ENCODE peak calls at places on chromosomes 12 and 14, in five cellular contexts. One of them, this sample, is unnamed.

GRCh38 chr14:65109357-65109756 is 7.0 kb upstream of the MAX start:
- DNase-seq in nephron progenitor cell: no peak
- DNase-seq in stomach: no peak
- DNase-seq in AG04449: no peak
- DNase-seq in Calu3: no peak
- DNase-seq in this sample: no peak

GRCh38 chr12:93773122-93773871 is 96.1 kb downstream of the CRADD start:
- DNase-seq in nephron progenitor cell: no peak
- DNase-seq in stomach: no peak
- DNase-seq in AG04449: no peak
- DNase-seq in Calu3: no peak
- DNase-seq in this sample: no peak

GRCh38 chr12:80553316-80553715 is 109.3 kb downstream of the PTPRQ start:
- DNase-seq in nephron progenitor cell: no peak
- DNase-seq in stomach: no peak
- DNase-seq in AG04449: peak; percentile 73
- DNase-seq in Calu3: no peak
- DNase-seq in this sample: no peak

GRCh38 chr14:79602742-79603141 is 608.6 kb downstream of the DIO2 start:
- DNase-seq in nephron progenitor cell: no peak
- DNase-seq in stomach: no peak
- DNase-seq in AG04449: no peak
- DNase-seq in Calu3: no peak
- DNase-seq in this sample: no peak

GRCh38 chr12:32025906-32026305 is 66.7 kb downstream of the RESF1 start:
- DNase-seq in nephron progenitor cell: no peak
- DNase-seq in stomach: no peak
- DNase-seq in AG04449: no peak
- DNase-seq in Calu3: no peak
- DNase-seq in this sample: no peak

GRCh38 chr12:62190921-62191746 is 69.1 kb upstream of the USP15 start:
- DNase-seq in nephron progenitor cell: peak; percentile 46
- DNase-seq in stomach: no peak
- DNase-seq in AG04449: no peak
- DNase-seq in Calu3: peak; percentile 40
- DNase-seq in this sample: peak; percentile 49

GRCh38 chr14:90399541-90400444 is 3.0 kb downstream of the CALM1 start:
- DNase-seq in nephron progenitor cell: peak; percentile 85
- DNase-seq in stomach: peak; percentile 93
- DNase-seq in AG04449: no peak
- DNase-seq in Calu3: peak; percentile 86
- DNase-seq in this sample: peak; percentile 87

GRCh38 chr14:63717704-63718103 is 10.2 kb downstream of the SGPP1 start:
- DNase-seq in nephron progenitor cell: no peak
- DNase-seq in stomach: no peak
- DNase-seq in AG04449: no peak
- DNase-seq in Calu3: no peak
- DNase-seq in this sample: no peak

GRCh38 chr12:9636807-9637206 is 29.1 kb upstream of the KLRB1 start:
- DNase-seq in nephron progenitor cell: no peak
- DNase-seq in stomach: no peak
- DNase-seq in AG04449: no peak
- DNase-seq in Calu3: no peak
- DNase-seq in this sample: no peak

GRCh38 chr12:55720894-55721444 is 776 bp downstream of the RDH5 start:
- DNase-seq in nephron progenitor cell: no peak
- DNase-seq in stomach: peak; percentile 85
- DNase-seq in AG04449: no peak
- DNase-seq in Calu3: peak; percentile 88
- DNase-seq in this sample: no peak

GRCh38 chr12:127054531-127054930 is 1212.4 kb upstream of the TMEM132C start:
- DNase-seq in nephron progenitor cell: no peak
- DNase-seq in stomach: no peak
- DNase-seq in AG04449: peak; percentile 33
- DNase-seq in Calu3: no peak
- DNase-seq in this sample: no peak

GRCh38 chr12:121095544-121096198 is 37.0 kb upstream of the P2RX7 start:
- DNase-seq in nephron progenitor cell: peak; percentile 88
- DNase-seq in stomach: peak; percentile 78
- DNase-seq in AG04449: no peak
- DNase-seq in Calu3: peak; percentile 85
- DNase-seq in this sample: peak; percentile 80

GRCh38 chr12:86681062-86681461 is 424.9 kb upstream of the MGAT4C start:
- DNase-seq in nephron progenitor cell: no peak
- DNase-seq in stomach: no peak
- DNase-seq in AG04449: no peak
- DNase-seq in Calu3: no peak
- DNase-seq in this sample: no peak

GRCh38 chr14:71181215-71182003 is 274.1 kb downstream of the PCNX1 start:
- DNase-seq in nephron progenitor cell: no peak
- DNase-seq in stomach: no peak
- DNase-seq in AG04449: no peak
- DNase-seq in Calu3: no peak
- DNase-seq in this sample: no peak

GRCh38 chr12:6069452-6070093 is 54.9 kb downstream of the VWF start:
- DNase-seq in nephron progenitor cell: no peak
- DNase-seq in stomach: no peak
- DNase-seq in AG04449: peak; percentile 78
- DNase-seq in Calu3: no peak
- DNase-seq in this sample: no peak

GRCh38 chr14:31572955-31573354 is 11.8 kb downstream of the NUBPL start:
- DNase-seq in nephron progenitor cell: no peak
- DNase-seq in stomach: no peak
- DNase-seq in AG04449: no peak
- DNase-seq in Calu3: no peak
- DNase-seq in this sample: no peak

GRCh38 chr12:93823616-93824410 is 146.6 kb downstream of the CRADD start:
- DNase-seq in nephron progenitor cell: no peak
- DNase-seq in stomach: no peak
- DNase-seq in AG04449: no peak
- DNase-seq in Calu3: no peak
- DNase-seq in this sample: no peak

GRCh38 chr14:21070083-21070609 is at the start of gene ARHGEF40:
- DNase-seq in nephron progenitor cell: peak; percentile 73
- DNase-seq in stomach: peak; percentile 74
- DNase-seq in AG04449: no peak
- DNase-seq in Calu3: peak; percentile 65
- DNase-seq in this sample: peak; percentile 68

GRCh38 chr12:80186727-80187217 is 87.4 kb downstream of the OTOGL start:
- DNase-seq in nephron progenitor cell: peak; percentile 19
- DNase-seq in stomach: peak; percentile 37
- DNase-seq in AG04449: peak; percentile 70
- DNase-seq in Calu3: peak; percentile 72
- DNase-seq in this sample: no peak

DNA sequence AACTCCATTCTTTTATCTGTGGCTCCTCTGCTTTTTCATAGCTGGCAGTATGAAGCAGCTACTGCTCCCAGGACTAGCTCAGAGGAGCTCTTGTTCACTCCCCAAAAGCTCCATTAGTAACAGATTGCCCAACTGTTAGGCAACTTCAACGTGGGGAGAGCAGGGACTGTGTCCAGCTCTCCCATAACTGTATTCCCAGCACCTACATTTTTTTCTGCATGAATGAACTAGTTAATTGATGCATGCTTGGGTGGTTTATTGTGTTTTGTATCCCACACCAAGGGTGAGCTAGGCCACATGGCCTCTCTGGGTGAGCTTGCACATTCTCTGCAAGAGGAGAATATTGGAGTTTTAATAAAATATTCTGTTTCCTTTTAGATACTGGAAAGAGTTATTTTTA is 15.2 kb downstream of the STON2 start:
- DNase-seq in nephron progenitor cell: no peak
- DNase-seq in stomach: no peak
- DNase-seq in AG04449: no peak
- DNase-seq in Calu3: no peak
- DNase-seq in this sample: no peak
- TF ChIP-seq CTCF in nephron progenitor cell: no peak
- TF ChIP-seq CTCF in stomach: no peak
- TF ChIP-seq CTCF in AG04449: no peak
- TF ChIP-seq CTCF in Calu3: no peak
- TF ChIP-seq CTCF in this sample: no peak

GRCh38 chr14:94028450-94028826 is 2.3 kb downstream of the OTUB2 start:
- DNase-seq in nephron progenitor cell: no peak
- DNase-seq in stomach: no peak
- DNase-seq in AG04449: no peak
- DNase-seq in Calu3: peak; percentile 81
- DNase-seq in this sample: no peak
- TF ChIP-seq CTCF in nephron progenitor cell: no peak
- TF ChIP-seq CTCF in stomach: no peak
- TF ChIP-seq CTCF in AG04449: no peak
- TF ChIP-seq CTCF in Calu3: no peak
- TF ChIP-seq CTCF in this sample: no peak

GRCh38 chr12:85076688-85077430 is 40.7 kb downstream of the LRRIQ1 start:
- DNase-seq in nephron progenitor cell: no peak
- DNase-seq in stomach: no peak
- DNase-seq in AG04449: peak; percentile 64
- DNase-seq in Calu3: peak; percentile 57
- DNase-seq in this sample: no peak
- TF ChIP-seq CTCF in nephron progenitor cell: peak; percentile 50
- TF ChIP-seq CTCF in stomach: no peak
- TF ChIP-seq CTCF in AG04449: peak; percentile 32
- TF ChIP-seq CTCF in Calu3: peak; percentile 30
- TF ChIP-seq CTCF in this sample: peak; percentile 33

DNA sequence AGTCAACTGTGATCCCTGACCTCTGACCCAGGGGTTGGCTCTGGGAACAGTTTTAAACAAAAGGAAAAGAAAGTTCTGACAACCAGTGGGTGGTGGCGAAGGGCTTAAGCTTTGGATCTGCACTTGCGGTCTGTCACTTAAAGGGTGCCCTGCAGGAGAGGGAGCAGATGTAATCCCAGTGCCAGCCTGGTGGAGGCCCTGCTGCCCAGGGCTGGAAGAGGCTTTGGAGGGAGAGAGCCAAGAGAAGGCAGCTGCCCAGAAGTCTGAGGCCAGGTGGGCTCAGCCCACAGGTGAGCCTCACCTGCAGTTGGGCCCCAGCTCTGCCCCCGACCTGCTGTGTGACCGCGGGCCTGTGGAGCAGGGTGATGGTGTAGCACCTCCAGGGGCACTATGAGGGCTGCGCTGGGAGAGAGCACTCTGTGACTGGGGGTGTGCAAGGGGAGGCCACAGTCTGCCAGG is 19.1 kb downstream of the SH2B3 start:
- DNase-seq in nephron progenitor cell: no peak
- DNase-seq in stomach: no peak
- DNase-seq in AG04449: no peak
- DNase-seq in Calu3: no peak
- DNase-seq in this sample: no peak
- TF ChIP-seq CTCF in nephron progenitor cell: no peak
- TF ChIP-seq CTCF in stomach: no peak
- TF ChIP-seq CTCF in AG04449: peak; percentile 1
- TF ChIP-seq CTCF in Calu3: peak; percentile 38
- TF ChIP-seq CTCF in this sample: no peak

DNA sequence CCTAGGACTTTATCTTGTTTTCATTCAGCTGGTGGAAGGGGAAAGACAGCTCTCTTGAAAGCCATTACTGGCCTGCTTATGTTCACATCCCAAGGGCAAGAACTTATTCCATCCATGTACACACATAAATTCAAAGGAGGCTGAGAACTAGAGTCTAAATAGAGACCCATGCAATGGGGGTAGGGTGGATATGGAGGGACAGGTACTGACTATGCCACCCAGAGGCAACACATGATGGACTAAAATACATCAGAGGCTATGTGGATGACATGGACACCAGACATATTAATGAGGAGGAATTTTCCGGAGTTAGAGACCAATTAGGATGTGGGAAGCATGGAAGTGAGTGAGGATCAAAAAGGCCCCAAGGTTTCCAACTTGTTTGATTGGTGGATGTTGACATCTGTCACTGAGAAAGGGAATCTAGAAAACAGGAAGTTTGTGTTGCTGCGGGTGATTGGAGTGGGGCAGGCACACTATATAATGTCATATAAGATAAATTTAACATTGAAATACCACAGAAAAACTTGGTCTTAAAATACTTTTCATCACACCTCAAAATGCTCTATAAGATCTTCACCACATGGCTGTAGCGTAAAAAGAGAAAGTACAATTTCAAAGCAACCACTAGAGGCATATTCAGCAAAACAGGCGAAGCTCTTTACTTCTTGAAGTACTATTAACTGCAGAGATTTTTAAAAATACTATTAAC is 130.4 kb downstream of the GRIP1 start:
- DNase-seq in nephron progenitor cell: no peak
- DNase-seq in stomach: no peak
- DNase-seq in AG04449: no peak
- DNase-seq in Calu3: no peak
- DNase-seq in this sample: no peak
- TF ChIP-seq CTCF in nephron progenitor cell: peak; percentile 18
- TF ChIP-seq CTCF in stomach: no peak
- TF ChIP-seq CTCF in AG04449: no peak
- TF ChIP-seq CTCF in Calu3: no peak
- TF ChIP-seq CTCF in this sample: peak; percentile 31

GRCh38 chr12:45216297-45216982 is 545 bp downstream of the ANO6 start:
- DNase-seq in nephron progenitor cell: peak; percentile 72
- DNase-seq in stomach: peak; percentile 42
- DNase-seq in AG04449: no peak
- DNase-seq in Calu3: peak; percentile 33
- DNase-seq in this sample: peak; percentile 79
- TF ChIP-seq CTCF in nephron progenitor cell: no peak
- TF ChIP-seq CTCF in stomach: peak; percentile 26
- TF ChIP-seq CTCF in AG04449: peak; percentile 48
- TF ChIP-seq CTCF in Calu3: no peak
- TF ChIP-seq CTCF in this sample: peak; percentile 53

GRCh38 chr14:68284333-68284732 is 464.8 kb downstream of the RAD51B start:
- DNase-seq in nephron progenitor cell: no peak
- DNase-seq in stomach: no peak
- DNase-seq in AG04449: no peak
- DNase-seq in Calu3: no peak
- DNase-seq in this sample: no peak
- TF ChIP-seq CTCF in nephron progenitor cell: no peak
- TF ChIP-seq CTCF in stomach: no peak
- TF ChIP-seq CTCF in AG04449: no peak
- TF ChIP-seq CTCF in Calu3: no peak
- TF ChIP-seq CTCF in this sample: no peak

GRCh38 chr14:99271951-99272668 is at the start of gene BCL11B:
- DNase-seq in nephron progenitor cell: peak; percentile 73
- DNase-seq in stomach: peak; percentile 56
- DNase-seq in AG04449: peak; percentile 12
- DNase-seq in Calu3: peak; percentile 70
- DNase-seq in this sample: peak; percentile 83
- TF ChIP-seq CTCF in nephron progenitor cell: peak; percentile 49
- TF ChIP-seq CTCF in stomach: no peak
- TF ChIP-seq CTCF in AG04449: peak; percentile 35
- TF ChIP-seq CTCF in Calu3: peak; percentile 48
- TF ChIP-seq CTCF in this sample: peak; percentile 57

GRCh38 chr12:91333966-91334365 is 151.3 kb upstream of the DCN start:
- DNase-seq in nephron progenitor cell: no peak
- DNase-seq in stomach: no peak
- DNase-seq in AG04449: no peak
- DNase-seq in Calu3: no peak
- DNase-seq in this sample: no peak

GRCh38 chr12:91327889-91328288 is 145.3 kb upstream of the DCN start:
- DNase-seq in nephron progenitor cell: no peak
- DNase-seq in stomach: no peak
- DNase-seq in AG04449: no peak
- DNase-seq in Calu3: no peak
- DNase-seq in this sample: no peak

GRCh38 chr12:91335724-91336123 is 153.1 kb upstream of the DCN start:
- DNase-seq in nephron progenitor cell: no peak
- DNase-seq in stomach: no peak
- DNase-seq in AG04449: no peak
- DNase-seq in Calu3: no peak
- DNase-seq in this sample: no peak

GRCh38 chr12:91331371-91331770 is 148.8 kb upstream of the DCN start:
- DNase-seq in nephron progenitor cell: no peak
- DNase-seq in stomach: no peak
- DNase-seq in AG04449: no peak
- DNase-seq in Calu3: no peak
- DNase-seq in this sample: no peak

GRCh38 chr12:91332305-91332704 is 149.7 kb upstream of the DCN start:
- DNase-seq in nephron progenitor cell: no peak
- DNase-seq in stomach: no peak
- DNase-seq in AG04449: no peak
- DNase-seq in Calu3: no peak
- DNase-seq in this sample: no peak
- TF ChIP-seq CTCF in nephron progenitor cell: no peak
- TF ChIP-seq CTCF in stomach: no peak
- TF ChIP-seq CTCF in AG04449: no peak
- TF ChIP-seq CTCF in Calu3: no peak
- TF ChIP-seq CTCF in this sample: no peak